ENCODE peak calls at places on chromosomes 2 and 18, in five cellular contexts. M is GM13977, C is NCI-H524 treated with DMSO at 0.1 percent for 48 hours, B is bronchial epithelial cell, I is SJSA1. N is an unnamed sample.

GRCh38 chr2:45652090-45653050 is 895 bp downstream of the PRKCE start:
- DNase-seq in C (no peak), I (peak), M (no peak), B (no peak), N (no peak)

GRCh38 chr2:61700465-61700864 is 153.4 kb downstream of the FAM161A start:
- DNase-seq in B (no peak), C (no peak), M (no peak), I (no peak), N (no peak)

GRCh38 chr2:224982910-224983688 is 59.2 kb downstream of the DOCK10 start:
- DNase-seq in B (no peak), M (peak), C (no peak), I (no peak), N (no peak)

GRCh38 chr2:211035548-211036185 is 479.3 kb downstream of the CPS1 start:
- DNase-seq in C (no peak), I (no peak), M (no peak), B (peak), N (no peak)

GRCh38 chr2:176455865-176456291 is 186.6 kb downstream of the MTX2 start:
- DNase-seq in I (no peak), M (no peak), C (peak), B (no peak), N (no peak)

GRCh38 chr2:70557171-70557838 is 3.7 kb upstream of the TGFA start:
- DNase-seq in B (peak), M (no peak), C (no peak), I (no peak), N (no peak)

GRCh38 chr2:180033993-180034894 is 27.1 kb upstream of the CWC22 start:
- DNase-seq in M (no peak), I (no peak), C (peak), B (peak), N (no peak)

GRCh38 chr2:43114210-43114609 is 112.2 kb downstream of the ZFP36L2 start:
- DNase-seq in B (peak), C (peak), I (no peak), M (no peak), N (no peak)

GRCh38 chr2:36329746-36330145 is 25.8 kb upstream of the CRIM1 start:
- DNase-seq in B (peak), I (no peak), M (no peak), C (no peak), N (no peak)

GRCh38 chr2:69581774-69582581 is 61.6 kb downstream of the AAK1 start:
- DNase-seq in M (no peak), B (peak), C (no peak), I (peak), N (no peak)

GRCh38 chr2:9168851-9169250 is 37.8 kb upstream of the ASAP2 start:
- DNase-seq in I (no peak), B (no peak), C (no peak), M (no peak), N (no peak)

GRCh38 chr2:73089270-73090030 is 17.9 kb upstream of the SFXN5 start:
- DNase-seq in B (peak), C (no peak), I (peak), M (no peak), N (no peak)

GRCh38 chr2:134301099-134301970 is 47.5 kb downstream of the MGAT5 start:
- DNase-seq in C (no peak), B (peak), M (no peak), I (no peak), N (no peak)

GRCh38 chr2:100819365-100820345 is at the start of gene NPAS2:
- DNase-seq in I (peak), C (no peak), M (peak), B (no peak), N (no peak)

GRCh38 chr2:236293241-236293810 is 29.1 kb upstream of the ASB18 start:
- DNase-seq in M (no peak), B (no peak), C (no peak), I (peak), N (no peak)

GRCh38 chr2:40471868-40472267 is 20.0 kb upstream of the SLC8A1 start:
- DNase-seq in I (no peak), B (no peak), C (no peak), M (no peak), N (no peak)

GRCh38 chr2:144240656-144241339 is 279.1 kb downstream of the ZEB2 start:
- DNase-seq in C (no peak), I (no peak), B (no peak), M (peak), N (no peak)

GRCh38 chr2:215870088-215870490 is 143.3 kb downstream of the MREG start:
- DNase-seq in I (no peak), B (peak), C (no peak), M (no peak), N (no peak)

GRCh38 chr18:43587538-43588153 is 310.4 kb upstream of the SYT4 start:
- DNase-seq in C (no peak), B (peak), I (no peak), M (peak), N (peak)

GRCh38 chr2:23789012-23789411 is 137.9 kb downstream of the ATAD2B start:
- DNase-seq in B (peak), M (no peak), C (no peak), I (no peak), N (no peak)

GRCh38 chr2:241574911-241575623 is 16.5 kb downstream of the BOK start:
- DNase-seq in B (no peak), C (no peak), M (no peak), I (no peak), N (no peak)

GRCh38 chr2:18623782-18624181 is 34.4 kb upstream of the NT5C1B start:
- DNase-seq in M (no peak), I (no peak), C (no peak), B (peak), N (no peak)

GRCh38 chr18:25180974-25181373 is 171.0 kb downstream of the ZNF521 start:
- DNase-seq in M (no peak), I (no peak), B (no peak), C (no peak), N (no peak)